ENCODE peak calls at places on chromosomes 4 and X, in seven cellular contexts. Q, T, G, Y, S, W and B are unnamed samples.

GRCh38 chr4:147793973-147794690 is 62.2 kb downstream of the ARHGAP10 start:
- DNase-seq in Y (no peak), W (no peak), T (no peak), Q (no peak), G (no peak), S (no peak), B (no peak)

GRCh38 chr4:106530034-106530361 is 161.4 kb upstream of the GIMD1 start:
- DNase-seq in G (no peak), Y (no peak), S (no peak), T (no peak), Q (no peak), W (no peak), B (no peak)

GRCh38 chrX:78092296-78092695 is 11.8 kb upstream of the PGK1 start:
- DNase-seq in G (peak; percentile 24), W (no peak), S (no peak), Q (no peak), Y (no peak), T (peak; percentile 16), B (peak; percentile 76)

GRCh38 chrX:75547783-75548182 is 24.9 kb upstream of the ZDHHC15 start:
- DNase-seq in Q (peak; percentile 46), S (peak; percentile 75), G (peak; percentile 0), Y (peak; percentile 17), T (no peak), W (peak; percentile 82), B (no peak)

GRCh38 chr4:7108046-7108625 is 40.3 kb upstream of the GRPEL1 start:
- DNase-seq in Q (no peak), T (no peak), G (no peak), S (no peak), W (peak; percentile 43), Y (no peak), B (no peak)

GRCh38 chr4:112775801-112776200 is 138.9 kb downstream of the LARP7 start:
- DNase-seq in S (no peak), Q (no peak), W (no peak), G (no peak), T (peak; percentile 19), Y (no peak), B (no peak)

GRCh38 chrX:87968118-87968517 is 450.5 kb downstream of the KLHL4 start:
- DNase-seq in T (no peak), W (no peak), G (no peak), Y (no peak), Q (no peak), S (no peak), B (no peak)

GRCh38 chrX:101803451-101803850 is 128.4 kb downstream of the ZMAT1 start:
- DNase-seq in Y (no peak), W (no peak), G (peak; percentile 23), T (no peak), S (no peak), Q (no peak), B (no peak)

GRCh38 chr4:150805183-150806025 is 209.7 kb downstream of the LRBA start:
- DNase-seq in T (no peak), G (no peak), S (no peak), Q (no peak), Y (no peak), W (no peak), B (no peak)

GRCh38 chr4:137307806-137308205 is 224.5 kb downstream of the PCDH18 start:
- DNase-seq in S (peak; percentile 68), T (no peak), Q (no peak), W (no peak), Y (no peak), G (peak; percentile 76), B (peak; percentile 44)

GRCh38 chr4:1981251-1982055 is 27.3 kb downstream of the NELFA start:
- DNase-seq in W (no peak), T (peak; percentile 12), S (no peak), G (peak; percentile 30), Q (no peak), Y (no peak), B (no peak)

GRCh38 chr4:121943941-121944340 is 7.9 kb downstream of the TRPC3 start:
- DNase-seq in G (no peak), W (no peak), Y (no peak), S (no peak), T (peak; percentile 8), Q (no peak), B (no peak)

GRCh38 chrX:110795645-110796510 is at the start of gene CHRDL1:
- DNase-seq in S (peak; percentile 78), G (peak; percentile 19), W (peak; percentile 76), Q (peak; percentile 37), Y (no peak), T (peak; percentile 3), B (peak; percentile 31)

GRCh38 chr4:8280876-8281440 is 11.4 kb downstream of the HTRA3 start:
- DNase-seq in T (no peak), G (no peak), Y (no peak), W (peak; percentile 59), S (no peak), Q (no peak), B (no peak)

GRCh38 chrX:139187738-139188137 is 342.8 kb upstream of the F9 start:
- DNase-seq in W (no peak), T (no peak), Q (no peak), G (no peak), Y (no peak), S (no peak), B (peak; percentile 72)

GRCh38 chr4:15245006-15245530 is 182.8 kb upstream of the C1QTNF7 start:
- DNase-seq in Q (no peak), W (no peak), G (no peak), T (no peak), Y (no peak), S (no peak), B (no peak)

GRCh38 chr4:120691106-120691505 is 231.4 kb downstream of the PRDM5 start:
- DNase-seq in T (no peak), W (no peak), Q (no peak), Y (no peak), G (peak; percentile 60), S (no peak), B (no peak)

GRCh38 chrX:138128025-138128671 is 562.2 kb downstream of the ZIC3 start:
- DNase-seq in Q (no peak), T (peak; percentile 1), Y (no peak), W (no peak), S (no peak), G (peak; percentile 42), B (peak; percentile 57)

GRCh38 chr4:8506373-8507250 is 66.0 kb downstream of the TRMT44 start:
- DNase-seq in Q (no peak), S (peak; percentile 81), T (no peak), G (peak; percentile 96), Y (no peak), W (no peak), B (no peak)

GRCh38 chr4:117817316-117817715 is 217.0 kb upstream of the NDST3 start:
- DNase-seq in W (no peak), T (no peak), G (no peak), S (no peak), Y (no peak), Q (no peak), B (peak; percentile 45)

GRCh38 chr4:86876894-86877685 is 15.1 kb downstream of the C4orf36 start:
- DNase-seq in G (no peak), Q (no peak), T (no peak), S (no peak), Y (no peak), W (no peak), B (no peak)